ENCODE peak calls at places on chromosomes 7 and 10, in four cellular contexts. F is breast epithelium, D is OCI-LY7, K is A549. R is an unnamed sample.

GRCh38 chr7:23105086-23105643 is 420 bp upstream of the KLHL7 start:
- DNase-seq in F (no peak), D (peak), K (no peak), R (no peak)

GRCh38 chr7:31096882-31097258 is 44.8 kb downstream of the ADCYAP1R1 start:
- DNase-seq in F (no peak), D (no peak), K (no peak), R (no peak)

GRCh38 chr7:139623518-139623917 is 100.0 kb downstream of the CLEC2L start:
- DNase-seq in F (no peak), D (peak), K (no peak), R (no peak)

GRCh38 chr10:30052062-30052461 is 7.3 kb downstream of the JCAD start:
- DNase-seq in F (no peak), D (no peak), K (no peak), R (peak)

GRCh38 chr7:98556288-98556687 is 60.8 kb upstream of the NPTX2 start:
- DNase-seq in F (no peak), D (no peak), K (no peak), R (no peak)

GRCh38 chr7:142807855-142808460 is 37.2 kb downstream of the PRSS2 start:
- DNase-seq in F (no peak), D (peak), K (no peak), R (no peak)

GRCh38 chr7:49852619-49853462 is 79.4 kb downstream of the VWC2 start:
- DNase-seq in F (no peak), D (peak), K (peak), R (peak)

GRCh38 chr10:126062132-126063032 is 166.0 kb downstream of the FANK1 start:
- DNase-seq in F (peak), D (no peak), K (peak), R (peak)

GRCh38 chr7:27241189-27242045 is 1.2 kb upstream of the EVX1 start:
- DNase-seq in F (no peak), D (no peak), K (no peak), R (no peak)

GRCh38 chr7:55572378-55573233 is at the start of gene VOPP1:
- DNase-seq in F (no peak), D (peak), K (peak), R (peak)

GRCh38 chr10:4344544-4344994 is 481.4 kb upstream of the AKR1E2 start:
- DNase-seq in F (peak), D (no peak), K (peak), R (peak)

GRCh38 chr7:11345621-11346020 is 371.9 kb downstream of the PHF14 start:
- DNase-seq in F (no peak), D (no peak), K (no peak), R (no peak)

GRCh38 chr10:96586419-96587254 is at the start of gene TM9SF3:
- DNase-seq in F (peak), D (peak), K (peak), R (peak)

GRCh38 chr7:44733708-44734481 is 14.8 kb upstream of the ZMIZ2 start:
- DNase-seq in F (no peak), D (no peak), K (peak), R (no peak)

GRCh38 chr10:108721874-108722273 is 1201.4 kb downstream of the XPNPEP1 start:
- DNase-seq in F (no peak), D (no peak), K (no peak), R (no peak)

GRCh38 chr10:63711866-63712716 is 190.9 kb downstream of the REEP3 start:
- DNase-seq in F (peak), D (no peak), K (peak), R (peak)

GRCh38 chr10:43595739-43596298 is 10.4 kb upstream of the ZNF485 start:
- DNase-seq in F (no peak), D (no peak), K (no peak), R (no peak)

GRCh38 chr7:106982415-106982814 is 62.1 kb upstream of the PRKAR2B start:
- DNase-seq in F (no peak), D (no peak), K (no peak), R (no peak)

GRCh38 chr10:101536800-101537199 is 51.3 kb downstream of the POLL start:
- DNase-seq in F (no peak), D (peak), K (peak), R (peak)

GRCh38 chr10:28280652-28281051 is 22.2 kb downstream of the MPP7 start:
- DNase-seq in F (no peak), D (no peak), K (no peak), R (no peak)

GRCh38 chr7:71348751-71349415 is 216.9 kb downstream of the GALNT17 start:
- DNase-seq in F (no peak), D (no peak), K (no peak), R (no peak)

GRCh38 chr10:86938260-86938659 is 19.2 kb downstream of the MMRN2 start:
- DNase-seq in F (peak), D (no peak), K (no peak), R (no peak)

GRCh38 chr10:5628798-5629788 is 37.3 kb downstream of the ASB13 start:
- DNase-seq in F (no peak), D (peak), K (no peak), R (no peak)

GRCh38 chr10:52488606-52489485 is 174.8 kb downstream of the DKK1 start:
- DNase-seq in F (no peak), D (peak), K (peak), R (peak)

GRCh38 chr10:132846631-132847415 is 60.9 kb upstream of the NKX6-2 start:
- DNase-seq in F (no peak), D (no peak), K (no peak), R (no peak)

GRCh38 chr7:55977831-55978230 is 13.4 kb downstream of the NIPSNAP2 start:
- DNase-seq in F (no peak), D (no peak), K (peak), R (peak)

GRCh38 chr10:24949616-24950015 is 2.8 kb downstream of the PRTFDC1 start:
- DNase-seq in F (no peak), D (no peak), K (no peak), R (no peak)
- H3K27ac ChIP-seq in F (no peak), D (no peak), K (no peak), R (no peak)

DNA sequence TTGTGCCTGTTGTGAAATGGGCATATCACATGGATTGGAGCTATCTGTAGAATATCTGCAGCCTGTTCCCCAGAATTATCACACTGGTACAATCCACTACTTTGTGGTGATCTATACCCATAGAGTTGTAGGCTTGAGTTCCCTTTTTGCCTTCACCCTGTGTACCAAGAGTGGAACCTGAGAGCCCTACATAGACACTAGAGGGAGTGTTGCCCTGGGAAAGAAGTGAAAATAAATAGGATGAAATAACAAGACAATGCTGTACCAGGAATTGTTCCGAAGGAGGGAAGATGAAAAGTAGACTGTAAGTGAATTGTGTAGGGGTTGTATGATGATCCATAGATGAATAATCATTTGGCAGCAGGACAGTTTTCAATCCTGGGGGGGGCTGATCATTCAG is 9.0 kb downstream of the SORCS3 start:
- DNase-seq in F (no peak), D (no peak), K (no peak), R (no peak)
- TF ChIP-seq CTCF in F (no peak), D (peak), K (no peak), R (no peak)

DNA sequence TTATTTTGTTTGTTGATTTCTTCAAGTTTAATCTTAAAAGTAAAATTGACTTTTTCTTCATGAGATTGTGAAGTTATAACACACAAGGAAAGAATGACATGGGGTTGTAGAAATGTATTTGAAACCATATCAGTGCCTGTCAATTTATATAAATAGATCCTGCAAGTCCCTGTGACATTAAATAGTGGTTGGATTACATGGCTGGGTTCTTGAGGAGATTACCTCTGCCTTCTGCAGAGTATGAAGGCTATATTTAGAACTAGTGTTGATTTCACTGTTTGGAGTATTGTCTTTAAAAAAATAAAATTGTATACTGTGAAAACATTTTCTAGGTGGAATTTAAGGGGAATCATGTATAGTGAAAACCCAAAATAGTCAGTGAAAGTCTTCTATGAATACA is 385.8 kb upstream of the SMIM30 start:
- DNase-seq in F (no peak), D (no peak), K (no peak), R (no peak)
- H3K27ac ChIP-seq in F (no peak), D (no peak), K (no peak), R (no peak)

DNA sequence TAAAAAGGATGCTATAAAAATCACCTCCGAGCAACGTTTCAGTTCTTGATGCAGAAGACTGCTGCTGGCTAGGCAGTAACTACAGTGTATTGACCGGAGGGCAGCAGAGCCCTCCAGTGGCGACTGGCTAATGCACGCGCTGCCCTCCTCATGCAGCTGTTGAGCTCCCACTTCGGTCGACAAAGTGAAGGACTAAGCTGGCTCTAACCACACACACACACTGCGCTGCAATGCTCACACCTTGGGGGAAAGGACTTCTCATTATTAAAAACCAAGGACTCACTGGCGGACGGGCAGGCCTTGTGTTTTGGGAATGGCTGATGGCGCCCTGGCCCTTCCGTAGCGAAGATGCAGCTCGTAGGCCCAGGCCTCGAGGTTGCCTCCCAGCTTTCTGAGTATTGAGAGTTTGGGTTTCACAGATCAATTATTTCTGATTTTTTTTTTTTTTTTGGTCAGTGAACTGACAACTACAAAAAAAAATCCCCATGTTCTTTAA is 120.9 kb upstream of the DIP2C start:
- DNase-seq in F (no peak), D (peak), K (no peak), R (no peak)
- TF ChIP-seq CTCF in F (no peak), D (peak), K (peak), R (peak)

GRCh38 chr10:33215154-33215553 is 119.3 kb downstream of the NRP1 start:
- DNase-seq in F (no peak), D (no peak), K (no peak), R (no peak)
- H3K27ac ChIP-seq in F (no peak), D (no peak), K (peak), R (no peak)

GRCh38 chr10:128265596-128265995 is 139.4 kb upstream of the MKI67 start:
- DNase-seq in F (no peak), D (no peak), K (no peak), R (no peak)

GRCh38 chr10:128267581-128267980 is 141.4 kb upstream of the MKI67 start:
- DNase-seq in F (no peak), D (no peak), K (no peak), R (no peak)

GRCh38 chr10:128268015-128268722 is 141.9 kb upstream of the MKI67 start:
- DNase-seq in F (no peak), D (peak), K (peak), R (peak)

GRCh38 chr10:128263891-128264688 is 137.9 kb upstream of the MKI67 start:
- DNase-seq in F (peak), D (peak), K (peak), R (peak)
- TF ChIP-seq CTCF in F (peak), D (peak), K (peak), R (peak)

GRCh38 chr10:62047240-62047897 is 145.9 kb downstream of the ARID5B start:
- DNase-seq in F (no peak), D (peak), K (no peak), R (no peak)

GRCh38 chr10:62047960-62048383 is 146.5 kb downstream of the ARID5B start:
- DNase-seq in F (no peak), D (peak), K (no peak), R (no peak)

GRCh38 chr10:62048919-62049636 is 147.6 kb downstream of the ARID5B start:
- DNase-seq in F (peak), D (peak), K (peak), R (peak)

GRCh38 chr10:62049815-62050626 is 148.5 kb downstream of the ARID5B start:
- DNase-seq in F (no peak), D (no peak), K (no peak), R (no peak)

GRCh38 chr10:62048473-62048872 is 147.0 kb downstream of the ARID5B start:
- DNase-seq in F (no peak), D (no peak), K (no peak), R (no peak)
- H3K27ac ChIP-seq in F (peak), D (peak), K (peak), R (peak)

GRCh38 chr7:135147899-135148721 is at the start of gene TMEM140:
- DNase-seq in F (no peak), D (peak), K (peak), R (peak)
- TF ChIP-seq CTCF in F (no peak), D (no peak), K (no peak), R (no peak)

GRCh38 chr7:76394962-76395361 is 14.5 kb downstream of the SSC4D start:
- DNase-seq in F (no peak), D (no peak), K (no peak), R (no peak)

GRCh38 chr7:76396039-76396732 is 13.3 kb downstream of the SSC4D start:
- DNase-seq in F (no peak), D (no peak), K (peak), R (no peak)

GRCh38 chr7:76400248-76400647 is 9.2 kb downstream of the SSC4D start:
- DNase-seq in F (no peak), D (no peak), K (no peak), R (no peak)

GRCh38 chr7:76393116-76394031 is 16.1 kb downstream of the SSC4D start:
- DNase-seq in F (peak), D (peak), K (peak), R (peak)

GRCh38 chr7:76397409-76398183 is 11.9 kb downstream of the SSC4D start:
- DNase-seq in F (peak), D (peak), K (peak), R (peak)
- H3K27ac ChIP-seq in F (no peak), D (no peak), K (peak), R (peak)

GRCh38 chr10:11663763-11664555 is 52.5 kb upstream of the USP6NL start:
- DNase-seq in F (no peak), D (peak), K (no peak), R (no peak)
- TF ChIP-seq CTCF in F (no peak), D (no peak), K (no peak), R (no peak)

R was measured in RWPE1.